ENCODE peak calls at places on chromosomes 11 and 22, in eight cellular contexts. Q is GM23338; N is stimulated activated CD8-positive, alpha-beta memory T cell treated with anti-CD3 and anti-CD28 coated beads, Interleukin-15, amount 100 ng/mL, for 4 hours; U is activated gamma-delta T cell treated with anti-CD3 and anti-CD28 coated beads, Interleukin-2, amount 50 U/mL, for 16 hours; J is nephron progenitor cell; H is glomerular endothelial cell; G is cardiac fibroblast; S is putamen. V is an unnamed sample.

GRCh38 chr11:93645938-93646337 is 15.5 kb upstream of the CEP295 start:
- DNase-seq in U (no peak), J (no peak), H (no peak), S (no peak), G (no peak), Q (no peak), N (no peak), V (no peak)

GRCh38 chr11:110962907-110963306 is 250.7 kb upstream of the ARHGAP20 start:
- DNase-seq in G (no peak), U (no peak), Q (no peak), S (no peak), N (no peak), H (no peak), J (no peak), V (no peak)

GRCh38 chr11:126403039-126403438 is 47.6 kb downstream of the ST3GAL4 start:
- DNase-seq in S (no peak), U (no peak), J (no peak), Q (peak), G (no peak), N (no peak), H (no peak), V (no peak)

GRCh38 chr11:128502736-128503135 is 84.6 kb downstream of the ETS1 start:
- DNase-seq in U (no peak), S (no peak), Q (no peak), J (no peak), G (peak), H (no peak), N (no peak), V (no peak)

GRCh38 chr11:87859583-87859982 is 315.7 kb downstream of the RAB38 start:
- DNase-seq in U (no peak), J (no peak), N (no peak), H (no peak), G (peak), S (peak), Q (no peak), V (peak)

GRCh38 chr22:27377501-27377900 is 424.1 kb downstream of the MN1 start:
- DNase-seq in N (no peak), U (no peak), S (no peak), G (no peak), Q (no peak), J (no peak), H (no peak), V (no peak)

GRCh38 chr22:37419916-37420655 is 7.2 kb downstream of the ELFN2 start:
- DNase-seq in Q (peak), G (no peak), S (no peak), H (no peak), J (peak), U (no peak), N (no peak), V (no peak)

GRCh38 chr11:35752115-35752514 is 89.5 kb downstream of the TRIM44 start:
- DNase-seq in J (no peak), S (no peak), H (no peak), Q (no peak), N (no peak), G (peak), U (no peak), V (no peak)

GRCh38 chr11:121464352-121464946 is 11.7 kb upstream of the SORL1-AS1 start:
- DNase-seq in U (peak), J (peak), G (peak), N (peak), Q (no peak), S (no peak), H (peak), V (peak)

GRCh38 chr11:69497221-69497787 is 15.8 kb downstream of the LINC01488 start:
- DNase-seq in G (peak), S (peak), H (peak), J (peak), N (no peak), U (no peak), Q (peak), V (peak)

GRCh38 chr22:37806409-37807338 is 1.1 kb upstream of the GCAT start:
- DNase-seq in Q (peak), U (no peak), N (no peak), J (peak), G (peak), S (no peak), H (no peak), V (peak)

GRCh38 chr22:27843441-27843840 is 41.9 kb upstream of the MN1 start:
- DNase-seq in G (no peak), S (no peak), U (no peak), Q (no peak), J (no peak), H (no peak), N (no peak), V (no peak)

GRCh38 chr11:94043241-94043640 is 22.1 kb downstream of the HEPHL1 start:
- DNase-seq in Q (no peak), J (no peak), N (no peak), H (no peak), G (no peak), U (no peak), S (no peak), V (no peak)

GRCh38 chr11:68461284-68461861 is 821 bp downstream of the PPP6R3 start:
- DNase-seq in S (no peak), J (no peak), Q (peak), H (no peak), G (no peak), U (no peak), N (no peak), V (peak)

GRCh38 chr11:3617990-3618389 is 23.8 kb downstream of the ART5 start:
- DNase-seq in G (no peak), J (no peak), N (no peak), U (no peak), Q (no peak), H (no peak), S (no peak), V (no peak)

GRCh38 chr22:22881116-22882032 is 6.2 kb upstream of the IGLL5 start:
- DNase-seq in Q (no peak), J (no peak), G (no peak), S (no peak), N (no peak), U (no peak), H (no peak), V (no peak)

GRCh38 chr11:65083134-65083833 is 556 bp downstream of the CDCA5 start:
- DNase-seq in U (no peak), Q (peak), S (no peak), J (no peak), H (no peak), N (no peak), G (no peak), V (no peak)

GRCh38 chr11:116865696-116866095 is 28.3 kb upstream of the APOA1 start:
- DNase-seq in H (no peak), G (no peak), J (no peak), U (no peak), Q (no peak), S (no peak), N (no peak), V (no peak)

GRCh38 chr11:69443138-69443967 is 38.1 kb upstream of the LINC01488 start:
- DNase-seq in H (no peak), G (peak), U (peak), N (peak), J (peak), Q (peak), S (peak), V (peak)

GRCh38 chr11:19929147-19929546 is 216.5 kb downstream of the NAV2 start:
- DNase-seq in Q (no peak), G (peak), H (no peak), J (no peak), S (no peak), N (no peak), U (no peak), V (no peak)

GRCh38 chr11:107549253-107549953 is 16.1 kb downstream of the ALKBH8 start:
- DNase-seq in G (peak), Q (peak), U (no peak), H (no peak), N (no peak), S (no peak), J (peak), V (peak)

GRCh38 chr11:119680899-119681370 is 48.1 kb downstream of the NECTIN1 start:
- DNase-seq in G (no peak), N (no peak), H (no peak), S (peak), U (no peak), J (no peak), Q (no peak), V (no peak)

GRCh38 chr11:99370557-99371200 is 349.9 kb downstream of the CNTN5 start:
- DNase-seq in S (peak), Q (peak), J (peak), H (no peak), N (no peak), U (no peak), G (peak), V (peak)

GRCh38 chr11:20912046-20912821 is 242.8 kb downstream of the NELL1 start:
- DNase-seq in N (no peak), U (no peak), G (no peak), J (no peak), H (no peak), Q (peak), S (no peak), V (no peak)

GRCh38 chr11:121841487-121842167 is 274.4 kb downstream of the BLID start:
- DNase-seq in G (peak), N (no peak), J (no peak), U (no peak), S (no peak), H (peak), Q (peak), V (peak)

GRCh38 chr22:47515384-47516125 is 753.1 kb downstream of the TBC1D22A start:
- DNase-seq in Q (no peak), H (no peak), J (no peak), S (no peak), U (no peak), N (no peak), G (no peak), V (no peak)

GRCh38 chr11:117827521-117828511 is 3.3 kb upstream of the FXYD2 start:
- DNase-seq in J (no peak), U (no peak), H (no peak), N (no peak), G (no peak), Q (no peak), S (no peak), V (no peak)

GRCh38 chr22:38352436-38352835 is 35.2 kb upstream of the CSNK1E start:
- DNase-seq in N (no peak), U (no peak), Q (no peak), G (no peak), J (no peak), S (no peak), H (no peak), V (no peak)

GRCh38 chr11:125939081-125939521 is 6.7 kb upstream of the VSIG10L2 start:
- DNase-seq in U (no peak), G (no peak), Q (no peak), J (no peak), N (no peak), S (peak), H (no peak), V (no peak)

V was measured in lung microvascular endothelial cell.